ENCODE peak calls at places on chromosomes 6 and 20, in ten cellular contexts. O, Y, C, G, A, J, D, R, M and P are unnamed samples.

GRCh38 chr20:23687986-23688385 is 852 bp downstream of the CST4 start:
- DNase-seq in O (no peak), Y (no peak), C (no peak), G (no peak), A (no peak), J (no peak), D (no peak), R (no peak), M (no peak), P (no peak)

GRCh38 chr20:59622496-59622895 is 18.2 kb downstream of the PHACTR3 start:
- DNase-seq in O (no peak), Y (no peak), C (no peak), G (no peak), A (no peak), J (no peak), D (no peak), R (no peak), M (no peak), P (no peak)

GRCh38 chr6:154835307-154835706 is 102.1 kb downstream of the SCAF8 start:
- DNase-seq in O (no peak), Y (no peak), C (no peak), G (no peak), A (no peak), J (no peak), D (no peak), R (no peak), M (no peak), P (no peak)

GRCh38 chr6:51959744-51960383 is 127.5 kb downstream of the PKHD1 start:
- DNase-seq in O (peak), Y (peak), C (peak), G (peak), A (peak), J (peak), D (peak), R (peak), M (peak), P (peak)

GRCh38 chr20:21622097-21622496 is 83.4 kb upstream of the PAX1 start:
- DNase-seq in O (no peak), Y (no peak), C (no peak), G (no peak), A (peak), J (no peak), D (no peak), R (no peak), M (no peak), P (no peak)

GRCh38 chr6:111347589-111347988 is 135.4 kb downstream of the REV3L start:
- DNase-seq in O (no peak), Y (no peak), C (no peak), G (no peak), A (peak), J (no peak), D (no peak), R (no peak), M (no peak), P (no peak)

GRCh38 chr6:13304580-13305255 is 23.6 kb downstream of the TBC1D7 start:
- DNase-seq in O (no peak), Y (no peak), C (no peak), G (no peak), A (no peak), J (peak), D (no peak), R (no peak), M (no peak), P (no peak)

GRCh38 chr20:38337561-38338140 is 8.6 kb upstream of the LBP start:
- DNase-seq in O (peak), Y (no peak), C (no peak), G (no peak), A (peak), J (peak), D (no peak), R (no peak), M (no peak), P (peak)

GRCh38 chr6:28176373-28176772 is 34.7 kb downstream of the ZKSCAN8 start:
- DNase-seq in O (no peak), Y (no peak), C (no peak), G (no peak), A (no peak), J (no peak), D (no peak), R (no peak), M (no peak), P (no peak)

GRCh38 chr6:30495993-30496392 is 6.7 kb downstream of the HLA-E start:
- DNase-seq in O (no peak), Y (no peak), C (no peak), G (no peak), A (no peak), J (no peak), D (no peak), R (no peak), M (no peak), P (no peak)

GRCh38 chr6:166601956-166602355 is 15.5 kb upstream of the RAMACL start:
- DNase-seq in O (no peak), Y (no peak), C (no peak), G (no peak), A (no peak), J (no peak), D (no peak), R (no peak), M (no peak), P (no peak)

GRCh38 chr6:24763578-24763977 is 11.2 kb upstream of the GMNN start:
- DNase-seq in O (no peak), Y (no peak), C (no peak), G (no peak), A (peak), J (no peak), D (no peak), R (no peak), M (no peak), P (no peak)

GRCh38 chr20:42603655-42604054 is 586.1 kb downstream of the PTPRT start:
- DNase-seq in O (no peak), Y (no peak), C (no peak), G (no peak), A (no peak), J (no peak), D (no peak), R (no peak), M (no peak), P (no peak)

GRCh38 chr20:38649275-38649891 is 47.8 kb downstream of the ARHGAP40 start:
- DNase-seq in O (no peak), Y (no peak), C (no peak), G (no peak), A (peak), J (peak), D (no peak), R (no peak), M (no peak), P (peak)

GRCh38 chr20:49989234-49990065 is 6.7 kb downstream of the SNAI1 start:
- DNase-seq in O (no peak), Y (peak), C (peak), G (peak), A (peak), J (no peak), D (no peak), R (peak), M (no peak), P (peak)

GRCh38 chr6:14286634-14287428 is 169.3 kb downstream of the CD83 start:
- DNase-seq in O (no peak), Y (no peak), C (no peak), G (no peak), A (no peak), J (no peak), D (no peak), R (no peak), M (no peak), P (no peak)

GRCh38 chr20:62815066-62815991 is 1.5 kb upstream of the COL9A3 start:
- DNase-seq in O (no peak), Y (no peak), C (no peak), G (peak), A (peak), J (no peak), D (no peak), R (no peak), M (no peak), P (no peak)

GRCh38 chr6:27290065-27290849 is 21.8 kb downstream of the POM121L2 start:
- DNase-seq in O (no peak), Y (no peak), C (no peak), G (peak), A (peak), J (no peak), D (no peak), R (no peak), M (no peak), P (peak)

GRCh38 chr6:117676577-117677218 is 1.4 kb downstream of the NUS1 start:
- DNase-seq in O (no peak), Y (no peak), C (no peak), G (no peak), A (no peak), J (peak), D (no peak), R (no peak), M (no peak), P (no peak)

GRCh38 chr6:124882580-124883393 is 79.5 kb upstream of the RNF217 start:
- DNase-seq in O (no peak), Y (no peak), C (peak), G (peak), A (no peak), J (no peak), D (no peak), R (no peak), M (no peak), P (no peak)

GRCh38 chr20:8144282-8145245 is 12.5 kb downstream of the PLCB1 start:
- DNase-seq in O (no peak), Y (no peak), C (peak), G (peak), A (no peak), J (peak), D (no peak), R (no peak), M (no peak), P (peak)

GRCh38 chr20:53899351-53900167 is 170.8 kb downstream of the BCAS1 start:
- DNase-seq in O (no peak), Y (no peak), C (no peak), G (peak), A (no peak), J (peak), D (peak), R (no peak), M (no peak), P (no peak)

GRCh38 chr20:46992640-46993035 is 98.0 kb downstream of the EYA2 start:
- DNase-seq in O (no peak), Y (no peak), C (no peak), G (no peak), A (no peak), J (no peak), D (no peak), R (no peak), M (no peak), P (no peak)

GRCh38 chr6:31664790-31665500 is at the start of gene GPANK1:
- DNase-seq in O (peak), Y (peak), C (peak), G (peak), A (peak), J (peak), D (peak), R (peak), M (peak), P (peak)

GRCh38 chr6:41286544-41287346 is at the start of gene TREM1:
- DNase-seq in O (no peak), Y (peak), C (no peak), G (peak), A (peak), J (no peak), D (no peak), R (peak), M (no peak), P (no peak)

GRCh38 chr20:62651285-62652021 is 9.2 kb downstream of the SLCO4A1 start:
- DNase-seq in O (no peak), Y (peak), C (no peak), G (peak), A (peak), J (peak), D (no peak), R (peak), M (peak), P (no peak)

GRCh38 chr20:23156842-23157423 is 70.8 kb upstream of the CD93 start:
- DNase-seq in O (peak), Y (no peak), C (no peak), G (no peak), A (no peak), J (no peak), D (no peak), R (no peak), M (no peak), P (no peak)

GRCh38 chr20:25214416-25214770 is 18.9 kb downstream of the ENTPD6 start:
- DNase-seq in O (no peak), Y (no peak), C (no peak), G (no peak), A (no peak), J (no peak), D (no peak), R (no peak), M (no peak), P (no peak)

GRCh38 chr20:25215521-25215920 is 20.0 kb downstream of the ENTPD6 start:
- DNase-seq in O (peak), Y (no peak), C (no peak), G (no peak), A (no peak), J (no peak), D (no peak), R (no peak), M (no peak), P (no peak)

GRCh38 chr20:25213566-25214415 is 18.3 kb downstream of the ENTPD6 start:
- DNase-seq in O (no peak), Y (no peak), C (no peak), G (no peak), A (no peak), J (no peak), D (no peak), R (no peak), M (no peak), P (no peak)

GRCh38 chr20:25216199-25216945 is 20.9 kb downstream of the ENTPD6 start:
- DNase-seq in O (peak), Y (no peak), C (no peak), G (no peak), A (no peak), J (no peak), D (no peak), R (no peak), M (no peak), P (no peak)

GRCh38 chr20:25214824-25215223 is 19.3 kb downstream of the ENTPD6 start:
- DNase-seq in O (no peak), Y (no peak), C (no peak), G (no peak), A (no peak), J (no peak), D (no peak), R (no peak), M (no peak), P (no peak)
- TF ChIP-seq CTCF in O (no peak), Y (no peak), C (no peak), G (no peak), A (no peak), J (no peak), D (no peak), R (no peak), M (no peak), P (no peak)

GRCh38 chr6:43459535-43459934 is 4.2 kb upstream of the DLK2 start:
- DNase-seq in O (no peak), Y (no peak), C (no peak), G (no peak), A (no peak), J (no peak), D (no peak), R (no peak), M (no peak), P (no peak)

GRCh38 chr6:43456737-43457126 is 1.4 kb upstream of the DLK2 start:
- DNase-seq in O (no peak), Y (no peak), C (no peak), G (no peak), A (no peak), J (no peak), D (no peak), R (no peak), M (no peak), P (no peak)

GRCh38 chr6:43460032-43460431 is 4.7 kb upstream of the DLK2 start:
- DNase-seq in O (no peak), Y (no peak), C (no peak), G (no peak), A (no peak), J (no peak), D (no peak), R (no peak), M (no peak), P (no peak)

GRCh38 chr6:43455034-43455747 is at the start of gene DLK2:
- DNase-seq in O (no peak), Y (no peak), C (no peak), G (no peak), A (peak), J (peak), D (no peak), R (no peak), M (no peak), P (peak)

GRCh38 chr6:43457643-43458042 is 2.3 kb upstream of the DLK2 start:
- DNase-seq in O (no peak), Y (no peak), C (no peak), G (no peak), A (peak), J (no peak), D (no peak), R (no peak), M (no peak), P (no peak)
- TF ChIP-seq CTCF in O (no peak), Y (no peak), C (no peak), G (no peak), A (peak), J (no peak), D (peak), R (no peak), M (no peak), P (no peak)

DNA sequence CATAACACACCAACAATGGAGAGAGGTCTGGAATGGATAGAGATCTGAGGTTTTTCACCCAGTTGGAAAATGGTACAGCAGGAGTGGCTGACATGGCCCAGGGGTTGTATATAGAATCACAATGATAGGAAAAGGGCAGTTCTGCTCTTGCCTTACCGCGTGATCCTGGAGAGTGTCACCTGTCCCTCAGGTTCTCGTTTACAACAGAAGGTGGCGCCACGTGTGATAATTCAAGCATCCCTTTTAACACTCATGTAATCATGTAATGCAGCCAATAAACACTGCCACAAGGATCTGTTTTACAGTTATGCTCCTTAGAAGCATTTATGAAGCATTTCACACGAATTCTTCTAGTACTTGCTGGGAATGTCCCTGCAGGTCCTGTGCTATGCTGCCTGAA is 12.9 kb upstream of the WFDC2 start:
- DNase-seq in O (no peak), Y (no peak), C (no peak), G (no peak), A (peak), J (peak), D (no peak), R (peak), M (no peak), P (peak)
- TF ChIP-seq CTCF in O (peak), Y (peak), C (no peak), G (no peak), A (peak), J (peak), D (peak), R (peak), M (peak), P (peak)

GRCh38 chr20:324177-325042 is 942 bp upstream of the SOX12 start:
- DNase-seq in O (peak), Y (peak), C (no peak), G (peak), A (peak), J (peak), D (no peak), R (peak), M (peak), P (peak)
- TF ChIP-seq CTCF in O (peak), Y (no peak), C (peak), G (peak), A (peak), J (peak), D (peak), R (peak), M (no peak), P (peak)